ENCODE peak calls at places on chromosomes 1 and 21, in four cellular contexts. P, I, L and K are unnamed samples.

GRCh38 chr1:232416026-232416568 is 213.8 kb downstream of the SIPA1L2 start:
- DNase-seq in L (no peak), P (no peak), I (peak), K (no peak)

GRCh38 chr1:5739561-5740078 is 252.6 kb downstream of the NPHP4 start:
- DNase-seq in P (no peak), I (no peak), L (no peak), K (no peak)

GRCh38 chr1:48859429-48859828 is 82.7 kb upstream of the BEND5 start:
- DNase-seq in L (peak), I (peak), P (no peak), K (no peak)

GRCh38 chr1:98406346-98407088 is 255.0 kb upstream of the SNX7 start:
- DNase-seq in L (no peak), P (no peak), I (no peak), K (no peak)

GRCh38 chr21:42324896-42325295 is 9.7 kb upstream of the TFF3 start:
- DNase-seq in L (no peak), P (no peak), I (no peak), K (no peak)

GRCh38 chr1:105138445-105138821 is 1388.7 kb downstream of the AMY1C start:
- DNase-seq in P (no peak), I (no peak), L (peak), K (no peak)

GRCh38 chr21:38887750-38888149 is 82.0 kb downstream of the ETS2 start:
- DNase-seq in I (no peak), L (no peak), P (no peak), K (no peak)

GRCh38 chr1:110338200-110339039 is 757 bp upstream of the RBM15 start:
- DNase-seq in P (peak), I (peak), L (peak), K (peak)

DNA sequence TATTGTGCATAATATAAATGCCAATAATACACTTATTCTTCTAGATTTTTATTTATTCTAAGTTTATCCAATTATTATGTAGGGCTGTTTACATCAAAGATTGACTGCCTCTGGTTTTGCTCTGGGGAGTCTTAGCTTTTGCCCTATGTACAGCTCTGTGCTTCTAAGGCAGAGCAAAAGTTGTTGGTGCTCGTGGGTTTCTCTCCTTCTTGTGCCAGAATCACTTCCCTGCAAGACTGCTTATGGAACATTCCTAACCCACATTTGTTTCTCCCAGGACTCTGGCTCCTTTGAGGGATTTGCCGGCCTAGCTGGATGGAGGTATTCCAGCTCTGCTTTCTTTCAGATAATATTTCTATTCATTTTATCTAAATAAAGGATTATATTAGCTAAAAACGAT is 849.1 kb downstream of the USP25 start:
- DNase-seq in L (peak), I (no peak), P (no peak), K (no peak)
- H3K4me3 ChIP-seq in L (no peak), I (no peak), P (no peak), K (no peak)

DNA sequence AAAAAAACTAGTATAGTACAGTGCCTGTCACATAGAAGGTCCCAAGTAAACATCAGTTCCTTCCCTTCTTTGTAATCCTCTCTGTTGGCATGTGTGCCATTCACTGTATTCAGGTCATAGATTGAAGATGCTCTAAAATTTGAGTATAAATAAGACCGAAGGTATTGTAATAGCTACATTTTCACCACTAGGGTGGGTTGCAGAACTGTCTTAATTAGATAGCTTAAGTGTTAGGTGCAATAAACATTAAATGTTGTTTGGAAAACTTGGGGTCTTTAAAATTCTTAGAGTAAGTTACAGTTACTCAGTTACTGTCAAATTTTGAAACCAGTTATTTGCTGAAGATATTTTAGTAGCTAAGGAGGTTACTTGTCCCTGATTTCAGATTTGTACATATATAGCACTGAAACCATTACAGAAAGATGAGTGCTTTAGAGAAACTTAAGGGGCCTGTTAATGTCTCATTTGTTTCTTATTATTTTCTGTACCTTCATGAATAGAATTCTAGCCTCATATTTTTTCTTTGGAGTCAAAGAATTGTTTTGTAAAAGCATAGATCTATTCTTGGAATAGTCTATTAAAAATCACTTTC is 24.3 kb downstream of the PER3 start:
- DNase-seq in L (peak), I (no peak), P (no peak), K (peak)
- TF ChIP-seq CTCF in L (peak), I (peak), P (peak), K (peak)

GRCh38 chr1:243923292-243924171 is 73.5 kb upstream of the AKT3 start:
- DNase-seq in L (no peak), I (no peak), P (no peak), K (no peak)

GRCh38 chr1:243921113-243921512 is 71.1 kb upstream of the AKT3 start:
- DNase-seq in L (no peak), I (no peak), P (no peak), K (no peak)

GRCh38 chr1:243916160-243916559 is 66.1 kb upstream of the AKT3 start:
- DNase-seq in I (no peak), P (no peak), L (peak), K (no peak)

GRCh38 chr1:243917177-243917862 is 67.3 kb upstream of the AKT3 start:
- DNase-seq in I (peak), P (no peak), L (peak), K (peak)

GRCh38 chr1:243917863-243918565 is 68.0 kb upstream of the AKT3 start:
- DNase-seq in P (no peak), L (peak), I (no peak), K (peak)
- H3K4me3 ChIP-seq in P (peak), L (peak), I (no peak), K (peak)

GRCh38 chr1:28893403-28894102 is 20.8 kb upstream of the EPB41 start:
- DNase-seq in I (peak), P (no peak), L (no peak), K (no peak)
- TF ChIP-seq CTCF in I (peak), P (no peak), L (peak), K (peak)

DNA sequence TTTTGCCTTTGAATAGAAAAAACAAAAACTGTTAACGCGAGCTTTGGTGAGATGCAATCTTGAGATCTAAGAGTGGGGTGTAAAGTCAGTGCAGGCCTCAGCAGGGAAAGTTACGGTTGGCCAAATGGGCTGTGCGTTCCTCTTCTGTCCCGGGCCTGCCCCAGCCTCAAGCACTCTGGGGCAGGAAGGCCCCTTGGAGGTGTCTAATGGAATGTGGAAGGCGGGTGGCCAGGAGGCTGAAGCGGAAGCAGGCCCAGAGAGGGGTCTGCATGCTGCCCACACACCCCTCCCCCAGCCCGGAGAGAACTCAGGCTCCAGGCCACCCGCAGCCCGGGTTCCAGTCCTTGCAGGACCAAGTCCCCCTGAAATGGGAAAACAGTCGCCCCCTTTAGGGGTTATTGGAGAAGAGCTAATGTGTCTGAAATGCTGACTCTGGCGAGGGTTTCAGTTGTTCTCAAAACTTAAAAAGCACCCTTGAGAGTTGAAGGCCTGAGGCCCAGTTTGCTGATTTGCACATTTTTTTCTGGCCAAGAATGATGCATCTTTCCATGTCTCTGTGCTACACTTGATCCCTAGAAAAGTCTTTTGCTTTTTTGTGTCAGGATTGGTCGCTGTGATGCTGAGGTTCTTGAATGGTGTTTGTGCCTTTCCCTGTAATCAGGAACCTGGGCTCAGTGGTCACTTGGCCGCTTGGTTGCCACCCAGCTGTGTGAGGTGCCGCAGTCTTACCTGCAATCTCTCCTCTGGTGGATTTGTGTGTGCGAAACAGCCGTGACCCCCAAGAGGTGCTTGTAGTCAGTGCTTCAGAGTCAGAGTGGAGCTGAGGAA is 2.0 kb downstream of the COL18A1 start:
- DNase-seq in L (no peak), I (no peak), P (no peak), K (no peak)
- H3K4me3 ChIP-seq in L (peak), I (no peak), P (peak), K (peak)

DNA sequence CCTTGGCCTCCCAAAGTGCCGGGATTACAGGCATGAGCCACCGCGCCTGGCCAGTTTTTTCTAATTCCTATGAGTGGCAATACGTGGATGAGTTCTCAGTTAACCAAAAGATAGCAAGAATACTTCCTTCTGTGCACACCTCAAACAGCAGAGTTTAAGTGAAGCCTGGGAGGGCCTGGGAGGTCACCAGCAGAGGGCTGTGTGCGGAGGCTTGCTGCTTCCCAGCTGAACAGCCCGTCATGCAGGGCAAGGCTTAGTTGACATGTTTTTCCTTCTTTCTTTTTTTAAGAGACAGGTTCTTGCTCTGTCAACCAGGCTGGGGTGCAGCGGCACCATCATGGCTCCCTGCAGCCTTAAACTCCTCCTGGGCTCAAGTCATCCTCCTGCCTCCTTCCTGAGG is 17.8 kb downstream of the GNG4 start:
- DNase-seq in P (no peak), I (no peak), L (no peak), K (no peak)
- TF ChIP-seq CTCF in P (no peak), I (no peak), L (no peak), K (no peak)